ENCODE peak calls at places on chromosomes 13 and 19, in four cellular contexts. Y is K562, Z is HepG2, C is WTC11. R is an unnamed sample.

GRCh38 chr13:97913206-97913605 is 40.3 kb upstream of the IPO5 start:
- DNase-seq in C (no peak), Z (no peak), Y (no peak), R (no peak)

GRCh38 chr13:106349080-106349841 is 186.2 kb downstream of the EFNB2 start:
- DNase-seq in C (peak; percentile 47), Z (no peak), Y (no peak), R (no peak)

GRCh38 chr19:45901432-45901903 is 945 bp downstream of the MYPOP start:
- DNase-seq in C (peak; percentile 38), Y (no peak), Z (no peak), R (no peak)

GRCh38 chr19:38224014-38224862 is at the start of gene DPF1:
- DNase-seq in C (peak; percentile 92), Z (peak; percentile 78), Y (peak; percentile 96), R (peak; percentile 17)

GRCh38 chr19:48147597-48148175 is 22.5 kb downstream of the LIG1 start:
- DNase-seq in Z (no peak), C (no peak), Y (no peak), R (no peak)

GRCh38 chr13:78607409-78608253 is 4.3 kb upstream of the POU4F1 start:
- DNase-seq in Z (no peak), C (peak; percentile 50), Y (no peak), R (no peak)

GRCh38 chr13:91126806-91127205 is 220.7 kb upstream of the MIR17HG start:
- DNase-seq in Z (no peak), Y (no peak), C (no peak), R (no peak)

GRCh38 chr13:50122465-50122864 is 107.2 kb downstream of the KCNRG start:
- DNase-seq in C (no peak), Z (no peak), Y (peak; percentile 10), R (no peak)

GRCh38 chr13:85841427-85841826 is 42.2 kb upstream of the SLITRK6 start:
- DNase-seq in Z (no peak), Y (no peak), C (no peak), R (no peak)

GRCh38 chr13:94708031-94708571 is 4.2 kb downstream of the SOX21 start:
- DNase-seq in Y (no peak), Z (no peak), C (peak; percentile 59), R (no peak)

GRCh38 chr19:48479686-48480085 is 10.5 kb downstream of the CYTH2 start:
- DNase-seq in Z (no peak), C (no peak), Y (no peak), R (no peak)

GRCh38 chr13:68056816-68057710 is 826.9 kb upstream of the PCDH9 start:
- DNase-seq in C (no peak), Z (peak; percentile 45), Y (no peak), R (no peak)

GRCh38 chr13:33751151-33751550 is 66.8 kb upstream of the RFC3 start:
- DNase-seq in Z (no peak), C (no peak), Y (no peak), R (no peak)

GRCh38 chr19:33085570-33086128 is 4.7 kb downstream of the GPATCH1 start:
- DNase-seq in C (no peak), Y (no peak), Z (no peak), R (no peak)

GRCh38 chr13:32314271-32314967 is 744 bp downstream of the ZAR1L start:
- DNase-seq in Z (no peak), C (no peak), Y (no peak), R (no peak)

GRCh38 chr19:19384486-19384885 is 21.0 kb upstream of the GATAD2A start:
- DNase-seq in Y (no peak), Z (no peak), C (no peak), R (no peak)

GRCh38 chr19:13014101-13014920 is 19.0 kb downstream of the NFIX start:
- DNase-seq in Y (no peak), C (peak; percentile 73), Z (no peak), R (no peak)

GRCh38 chr13:94556016-94556415 is 39.9 kb downstream of the TGDS start:
- DNase-seq in Y (no peak), C (no peak), Z (no peak), R (no peak)

GRCh38 chr13:42484396-42484795 is 89.6 kb upstream of the TNFSF11 start:
- DNase-seq in Z (no peak), C (no peak), Y (no peak), R (no peak)

GRCh38 chr19:41869374-41869955 is 7.6 kb upstream of the CD79A start:
- DNase-seq in C (no peak), Y (no peak), Z (no peak), R (no peak)

GRCh38 chr19:19115954-19116353 is 22.3 kb downstream of the TMEM161A start:
- DNase-seq in Z (peak; percentile 45), C (peak; percentile 88), Y (peak; percentile 66), R (no peak)

GRCh38 chr13:32008518-32009175 is 22.9 kb upstream of the FRY start:
- DNase-seq in Y (no peak), Z (no peak), C (no peak), R (no peak)

GRCh38 chr13:102035969-102036368 is 365.9 kb downstream of the FGF14 start:
- DNase-seq in C (no peak), Y (no peak), Z (no peak), R (no peak)

GRCh38 chr19:48595171-48595570 is 11.4 kb upstream of the SPACA4 start:
- DNase-seq in C (no peak), Z (no peak), Y (no peak), R (no peak)

GRCh38 chr19:47699360-47699917 is 13.8 kb upstream of the EHD2 start:
- DNase-seq in Y (peak; percentile 83), Z (peak; percentile 28), C (peak; percentile 89), R (no peak)

GRCh38 chr13:97192166-97192565 is 30.0 kb upstream of the MBNL2 start:
- DNase-seq in C (no peak), Z (no peak), Y (no peak), R (no peak)

GRCh38 chr13:91193358-91193757 is 154.1 kb upstream of the MIR17HG start:
- DNase-seq in C (no peak), Y (no peak), Z (no peak), R (no peak)

GRCh38 chr19:13692096-13692495 is 72.2 kb upstream of the MRI1 start:
- DNase-seq in Y (no peak), Z (no peak), C (no peak), R (no peak)

GRCh38 chr13:96091164-96091931 is 1.4 kb downstream of the HS6ST3 start:
- DNase-seq in Z (no peak), C (peak; percentile 53), Y (no peak), R (no peak)

GRCh38 chr13:38670627-38671026 is 16.2 kb upstream of the FREM2 start:
- DNase-seq in Z (no peak), Y (no peak), C (no peak), R (no peak)

GRCh38 chr13:98927954-98928927 is 49.6 kb downstream of the DOCK9 start:
- DNase-seq in Z (peak; percentile 12), C (no peak), Y (no peak), R (no peak)

GRCh38 chr19:33201473-33201872 is 7.3 kb downstream of the LRP3 start:
- DNase-seq in Y (no peak), C (no peak), Z (no peak), R (no peak)

GRCh38 chr19:5743640-5744039 is 23.2 kb downstream of the CATSPERD start:
- DNase-seq in Z (no peak), Y (no peak), C (no peak), R (no peak)

GRCh38 chr19:32599258-32599657 is 18.3 kb downstream of the PDCD5 start:
- DNase-seq in Y (no peak), C (no peak), Z (no peak), R (no peak)

GRCh38 chr19:18470787-18471186 is 32.9 kb upstream of the ISYNA1 start:
- DNase-seq in Z (no peak), Y (no peak), C (no peak), R (no peak)

GRCh38 chr19:45090598-45090997 is 2.4 kb upstream of the PPP1R37 start:
- DNase-seq in Y (no peak), Z (no peak), C (no peak), R (no peak)

GRCh38 chr19:6740589-6741348 is 1.3 kb downstream of the TRIP10 start:
- DNase-seq in Z (no peak), C (peak; percentile 75), Y (peak; percentile 54), R (no peak)

GRCh38 chr13:26255717-26256277 is 1.9 kb downstream of the CDK8 start:
- DNase-seq in Y (no peak), Z (peak; percentile 20), C (no peak), R (no peak)

GRCh38 chr19:1065606-1066109 is 1.3 kb upstream of the ARHGAP45 start:
- DNase-seq in C (no peak), Y (no peak), Z (no peak), R (no peak)

GRCh38 chr19:11090264-11091032 is 1.2 kb downstream of the LDLR start:
- DNase-seq in Z (peak; percentile 92), C (peak; percentile 98), Y (peak; percentile 90), R (peak; percentile 76)

GRCh38 chr19:11089254-11090013 is at the start of gene LDLR:
- DNase-seq in C (peak; percentile 78), Z (peak; percentile 95), Y (peak; percentile 76), R (peak; percentile 72)

GRCh38 chr19:11091343-11092153 is 2.3 kb downstream of the LDLR start:
- DNase-seq in Z (peak; percentile 94), Y (no peak), C (no peak), R (no peak)

GRCh38 chr19:11088508-11089253 is 582 bp upstream of the LDLR start:
- DNase-seq in Z (peak; percentile 81), Y (no peak), C (no peak), R (no peak)

GRCh38 chr19:11087870-11088507 is 1.3 kb upstream of the LDLR start:
- DNase-seq in Z (no peak), Y (no peak), C (no peak), R (no peak)
- TF ChIP-seq NR2C2 in Z (no peak), Y (no peak), C (no peak), R (no peak)

DNA sequence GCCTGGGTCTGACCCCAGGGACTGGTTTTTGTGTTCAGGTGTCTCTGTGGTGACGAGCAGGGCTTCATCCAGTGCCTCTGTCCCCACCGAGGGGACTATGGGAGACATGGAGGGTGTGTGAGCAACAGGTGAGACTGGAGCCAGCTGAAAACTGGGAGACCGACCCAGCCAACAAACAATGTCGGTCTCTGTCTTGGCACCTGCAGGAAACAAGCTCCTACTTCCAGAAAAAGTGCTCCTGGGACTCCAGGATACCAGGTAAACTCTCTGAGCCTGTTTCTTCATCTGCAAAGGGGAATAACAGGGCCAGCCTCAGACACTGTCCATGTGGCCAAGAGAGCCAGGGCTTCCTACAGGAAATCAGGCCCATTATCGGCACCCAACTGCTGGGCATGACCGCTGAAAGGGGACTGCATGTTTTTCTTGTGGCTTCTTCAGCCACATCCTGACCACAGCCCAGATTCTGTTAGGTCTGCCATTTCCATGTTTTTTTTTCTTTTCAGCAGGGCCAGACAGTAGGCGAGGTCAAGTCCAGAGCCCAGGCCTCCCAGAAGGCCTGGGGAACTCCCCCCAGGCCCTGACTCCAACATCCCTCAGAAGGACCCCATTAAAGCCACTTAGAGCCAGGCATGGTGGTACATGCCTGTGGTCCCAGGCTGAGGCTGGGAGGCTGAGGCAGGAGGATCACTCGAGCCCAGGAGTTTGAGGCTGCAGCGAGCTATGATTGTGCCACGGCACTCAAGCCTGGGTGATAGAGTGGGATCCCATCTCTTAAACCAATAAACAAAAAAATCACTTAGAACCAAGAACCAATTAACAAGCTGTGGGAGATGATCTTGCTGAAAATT is 833 bp upstream of the BST2 start:
- DNase-seq in Z (no peak), Y (peak; percentile 48), C (no peak), R (no peak)
- TF ChIP-seq NR2C2 in Z (no peak), Y (no peak), C (no peak), R (no peak)

GRCh38 chr19:51607920-51608562 is 22.2 kb downstream of the SIGLEC5 start:
- DNase-seq in C (peak; percentile 98), Y (peak; percentile 87), Z (peak; percentile 60), R (no peak)
- TF ChIP-seq NR2C2 in C (peak; percentile 63), Y (peak; percentile 82), Z (no peak), R (no peak)

GRCh38 chr19:2244486-2244885 is 4.6 kb upstream of the AMH start:
- DNase-seq in Z (no peak), Y (no peak), C (no peak), R (no peak)
- TF ChIP-seq NR2C2 in Z (no peak), Y (no peak), C (no peak), R (no peak)

R was measured in GM12878.